ENCODE peak calls at places on chromosomes 3 and 15, in nine cellular contexts. V is effector memory CD4-positive, alpha-beta T cell; O is ovary; E is RWPE1; F is A549; D is caudate nucleus; W is heart left ventricle; H is cardiac muscle cell; Y is substantia nigra. U is an unnamed sample.

GRCh38 chr3:161649900-161650484 is 153.4 kb downstream of the OTOL1 start:
- DNase-seq in E (no peak), W (no peak), D (no peak), V (no peak), Y (no peak), F (peak; percentile 12), O (no peak), H (no peak), U (no peak)

GRCh38 chr3:58349792-58350626 is 17.3 kb downstream of the PXK start:
- DNase-seq in W (no peak), F (no peak), H (no peak), E (no peak), V (no peak), D (no peak), Y (no peak), O (no peak), U (no peak)

GRCh38 chr3:43013743-43014155 is 34.6 kb downstream of the GASK1A start:
- DNase-seq in H (no peak), D (no peak), V (no peak), W (no peak), Y (no peak), E (no peak), O (no peak), F (no peak), U (no peak)

GRCh38 chr3:189563841-189564563 is 67.2 kb upstream of the TP63 start:
- DNase-seq in Y (no peak), O (no peak), D (no peak), V (no peak), F (peak; percentile 29), W (no peak), E (peak; percentile 83), H (peak; percentile 84), U (peak; percentile 90)

GRCh38 chr3:42855219-42855546 is 20.5 kb downstream of the CYP8B1 start:
- DNase-seq in E (no peak), H (no peak), F (no peak), D (no peak), V (no peak), W (no peak), Y (no peak), O (no peak), U (no peak)

GRCh38 chr3:126348308-126348920 is 8.8 kb downstream of the KLF15 start:
- DNase-seq in Y (no peak), H (peak; percentile 23), D (no peak), E (no peak), V (no peak), F (peak; percentile 13), O (peak; percentile 17), W (peak; percentile 9), U (no peak)

GRCh38 chr3:177522051-177522450 is 324.8 kb upstream of the TBL1XR1 start:
- DNase-seq in Y (no peak), D (no peak), W (no peak), F (no peak), O (no peak), V (no peak), H (no peak), E (no peak), U (no peak)

GRCh38 chr3:23094412-23094811 is 108.7 kb upstream of the UBE2E2 start:
- DNase-seq in E (no peak), H (no peak), Y (no peak), V (no peak), F (no peak), W (no peak), O (no peak), D (no peak), U (no peak)

GRCh38 chr3:32870373-32871091 is 52.7 kb downstream of the TRIM71 start:
- DNase-seq in V (no peak), D (no peak), F (no peak), O (no peak), H (no peak), Y (no peak), E (no peak), W (no peak), U (no peak)

GRCh38 chr3:32869513-32870047 is 51.8 kb downstream of the TRIM71 start:
- DNase-seq in V (no peak), Y (no peak), D (no peak), E (no peak), W (no peak), O (no peak), H (no peak), F (no peak), U (no peak)

GRCh38 chr3:32873491-32874130 is 55.8 kb downstream of the TRIM71 start:
- DNase-seq in O (no peak), D (no peak), H (no peak), V (no peak), E (no peak), Y (no peak), F (no peak), W (no peak), U (no peak)

GRCh38 chr3:32868719-32869512 is 51.1 kb downstream of the TRIM71 start:
- DNase-seq in D (no peak), V (no peak), F (no peak), H (no peak), W (no peak), Y (no peak), E (no peak), O (no peak), U (no peak)

DNA sequence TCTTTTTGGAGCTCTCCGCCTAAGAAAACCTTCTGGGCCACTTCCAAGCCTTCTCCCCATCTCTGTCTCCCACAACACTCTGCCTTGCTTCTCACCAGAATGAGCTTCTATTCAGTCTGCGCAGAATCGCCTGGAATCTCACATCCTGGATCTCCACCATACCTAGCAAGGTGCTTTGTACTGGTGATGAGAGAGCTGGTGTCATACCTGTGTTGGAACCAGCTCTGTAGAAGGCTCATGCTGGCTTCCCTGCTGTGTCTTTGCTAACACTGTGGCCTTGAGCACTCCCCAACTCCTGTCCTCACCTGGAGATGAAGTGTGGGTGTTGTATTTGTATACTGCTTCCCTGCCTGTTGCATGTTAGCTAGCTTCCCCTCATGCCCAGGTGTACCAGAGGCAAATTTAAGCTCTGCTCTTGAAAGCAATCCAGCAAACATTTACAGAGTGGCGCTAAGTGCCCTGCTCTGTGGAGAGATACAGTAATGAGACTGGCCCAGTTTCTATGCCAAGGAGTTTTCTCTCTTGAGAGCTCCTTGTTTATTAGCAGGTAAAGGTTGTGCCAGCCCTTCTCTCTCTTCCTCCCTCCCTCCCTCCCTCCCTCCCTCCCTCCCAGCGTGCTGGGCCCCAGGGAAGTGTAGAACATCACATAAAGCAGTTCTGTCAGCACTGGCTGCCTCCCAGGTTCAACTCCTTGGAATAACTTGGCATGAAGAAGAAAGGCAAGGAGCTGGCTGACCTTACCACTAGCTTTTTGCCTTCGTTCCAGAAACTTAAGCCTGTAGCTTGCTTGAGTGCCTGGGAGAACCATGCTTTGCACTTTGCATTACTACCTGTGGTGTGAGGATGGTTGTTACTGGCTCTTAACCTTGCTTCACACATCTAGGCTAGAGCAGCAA is 54.9 kb downstream of the TRIM71 start:
- DNase-seq in Y (no peak), W (no peak), F (no peak), O (peak; percentile 48), V (no peak), H (peak; percentile 65), D (no peak), E (no peak), U (no peak)
- H3K27ac ChIP-seq in Y (no peak overlapping the region), W (no peak overlapping the region), F (no peak overlapping the region), O (no peak overlapping the region), V (no peak overlapping the region), H (peak overlapping the region; percentile 5), D (no peak overlapping the region), E (peak overlapping the region; percentile 69), U (no peak overlapping the region)

GRCh38 chr15:88896339-88897033 is 1.1 kb upstream of the HAPLN3 start:
- DNase-seq in F (no peak), W (no peak), V (no peak), O (peak; percentile 30), Y (no peak), H (no peak), E (no peak), D (no peak), U (no peak)

GRCh38 chr15:88897456-88898194 is 2.3 kb upstream of the HAPLN3 start:
- DNase-seq in D (no peak), E (peak; percentile 90), F (peak; percentile 80), W (peak; percentile 90), Y (peak; percentile 38), O (peak; percentile 91), V (peak; percentile 67), H (peak; percentile 91), U (peak; percentile 39)

GRCh38 chr15:88898736-88899135 is 3.4 kb upstream of the HAPLN3 start:
- DNase-seq in F (no peak), E (no peak), H (no peak), O (no peak), D (no peak), W (no peak), Y (no peak), V (no peak), U (no peak)

GRCh38 chr15:88894819-88895767 is at the start of gene HAPLN3:
- DNase-seq in W (no peak), Y (no peak), F (peak; percentile 60), O (peak; percentile 42), D (no peak), V (peak; percentile 34), H (peak; percentile 59), E (peak; percentile 64), U (no peak)

DNA sequence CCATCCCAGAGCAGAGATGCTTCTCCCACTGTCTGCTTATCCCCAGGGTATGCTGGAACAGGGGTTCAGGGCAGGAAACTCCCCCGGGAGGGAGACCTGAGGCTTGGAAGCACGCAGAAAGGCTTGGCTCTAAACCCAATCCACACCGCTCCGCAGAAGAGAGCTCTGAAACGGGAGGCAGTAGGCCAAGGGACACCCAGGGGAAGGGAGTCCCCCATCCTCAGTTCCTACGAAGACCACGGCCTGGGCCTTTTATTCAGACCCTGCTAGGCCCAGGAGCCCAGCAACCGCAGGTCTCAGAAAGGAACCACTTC is 1.8 kb upstream of the HAPLN3 start:
- DNase-seq in V (no peak), E (no peak), W (no peak), D (no peak), O (no peak), F (no peak), H (no peak), Y (no peak), U (no peak)
- H3K27ac ChIP-seq in V (peak overlapping the region; percentile 3), E (peak overlapping the region; percentile 67), W (peak overlapping the region; percentile 73), D (no peak overlapping the region), O (peak overlapping the region; percentile 58), F (peak overlapping the region; percentile 32), H (peak overlapping the region; percentile 36), Y (no peak overlapping the region), U (no peak overlapping the region)

GRCh38 chr3:100057716-100058575 is 56.4 kb downstream of the FILIP1L start:
- DNase-seq in H (peak; percentile 46), F (no peak), Y (no peak), W (no peak), D (no peak), E (no peak), O (no peak), V (no peak), U (no peak)

GRCh38 chr3:100048248-100048647 is 66.1 kb downstream of the FILIP1L start:
- DNase-seq in O (no peak), H (no peak), D (no peak), E (no peak), V (no peak), W (no peak), F (no peak), Y (no peak), U (no peak)

GRCh38 chr3:100059472-100059871 is 54.8 kb downstream of the FILIP1L start:
- DNase-seq in W (no peak), D (no peak), H (no peak), Y (no peak), F (no peak), V (no peak), O (no peak), E (no peak), U (no peak)

GRCh38 chr3:100053929-100054620 is 60.2 kb downstream of the FILIP1L start:
- DNase-seq in F (no peak), Y (no peak), H (peak; percentile 51), E (no peak), V (no peak), W (no peak), O (no peak), D (no peak), U (no peak)
- H3K27ac ChIP-seq in F (no peak overlapping the region), Y (no peak overlapping the region), H (no peak overlapping the region), E (no peak overlapping the region), V (no peak overlapping the region), W (no peak overlapping the region), O (no peak overlapping the region), D (no peak overlapping the region), U (no peak overlapping the region)

GRCh38 chr15:74240002-74240568 is 4.0 kb downstream of the CCDC33 start:
- DNase-seq in W (peak; percentile 86), D (peak; percentile 39), E (peak; percentile 87), Y (peak; percentile 79), O (peak; percentile 52), V (no peak), F (peak; percentile 93), H (peak; percentile 87), U (peak; percentile 57)
- H3K27ac ChIP-seq in W (peak overlapping the region; percentile 67), D (no peak overlapping the region), E (peak overlapping the region; percentile 55), Y (peak overlapping the region; percentile 21), O (no peak overlapping the region), V (no peak overlapping the region), F (peak overlapping the region; percentile 79), H (no peak overlapping the region), U (peak overlapping the region; percentile 9)